ENCODE peak calls at places on chromosome 4, in six cellular contexts. One of them, this sample, is unnamed.

GRCh38 chr4:76342803-76343202 is 36.3 kb downstream of the STBD1 start:
- DNase-seq in AG10803: no peak
- DNase-seq in K562: no peak
- DNase-seq in HFF-Myc: no peak
- DNase-seq in bronchial epithelial cell: no peak
- DNase-seq in choroid plexus epithelial cell: no peak
- DNase-seq in this sample: no peak

GRCh38 chr4:17680985-17681920 is 66.8 kb downstream of the MED28 start:
- DNase-seq in AG10803: no peak
- DNase-seq in K562: no peak
- DNase-seq in HFF-Myc: no peak
- DNase-seq in bronchial epithelial cell: no peak
- DNase-seq in choroid plexus epithelial cell: no peak
- DNase-seq in this sample: no peak

GRCh38 chr4:171718069-171718468 is 95.1 kb upstream of the GALNTL6 start:
- DNase-seq in AG10803: no peak
- DNase-seq in K562: no peak
- DNase-seq in HFF-Myc: no peak
- DNase-seq in bronchial epithelial cell: no peak
- DNase-seq in choroid plexus epithelial cell: no peak
- DNase-seq in this sample: no peak

GRCh38 chr4:532588-533317 is 33.7 kb downstream of the PIGG start:
- DNase-seq in AG10803: no peak
- DNase-seq in K562: peak
- DNase-seq in HFF-Myc: no peak
- DNase-seq in bronchial epithelial cell: no peak
- DNase-seq in choroid plexus epithelial cell: no peak
- DNase-seq in this sample: no peak

GRCh38 chr4:7777017-7777710 is 162.5 kb downstream of the AFAP1 start:
- DNase-seq in AG10803: no peak
- DNase-seq in K562: no peak
- DNase-seq in HFF-Myc: no peak
- DNase-seq in bronchial epithelial cell: no peak
- DNase-seq in choroid plexus epithelial cell: no peak
- DNase-seq in this sample: no peak

GRCh38 chr4:22554670-22555069 is 38.8 kb upstream of the ADGRA3 start:
- DNase-seq in AG10803: no peak
- DNase-seq in K562: no peak
- DNase-seq in HFF-Myc: no peak
- DNase-seq in bronchial epithelial cell: no peak
- DNase-seq in choroid plexus epithelial cell: no peak
- DNase-seq in this sample: no peak

GRCh38 chr4:6900181-6900812 is 9.3 kb upstream of the TBC1D14 start:
- DNase-seq in AG10803: no peak
- DNase-seq in K562: no peak
- DNase-seq in HFF-Myc: no peak
- DNase-seq in bronchial epithelial cell: no peak
- DNase-seq in choroid plexus epithelial cell: no peak
- DNase-seq in this sample: no peak

GRCh38 chr4:85860066-85860465 is 385.1 kb downstream of the ARHGAP24 start:
- DNase-seq in AG10803: peak
- DNase-seq in K562: no peak
- DNase-seq in HFF-Myc: no peak
- DNase-seq in bronchial epithelial cell: peak
- DNase-seq in choroid plexus epithelial cell: peak
- DNase-seq in this sample: no peak

GRCh38 chr4:121226362-121226761 is 62.2 kb upstream of the TNIP3 start:
- DNase-seq in AG10803: no peak
- DNase-seq in K562: no peak
- DNase-seq in HFF-Myc: no peak
- DNase-seq in bronchial epithelial cell: peak
- DNase-seq in choroid plexus epithelial cell: peak
- DNase-seq in this sample: no peak

GRCh38 chr4:109169160-109169559 is 133.3 kb downstream of the COL25A1 start:
- DNase-seq in AG10803: no peak
- DNase-seq in K562: no peak
- DNase-seq in HFF-Myc: no peak
- DNase-seq in bronchial epithelial cell: peak
- DNase-seq in choroid plexus epithelial cell: peak
- DNase-seq in this sample: no peak
- TF ChIP-seq CTCF in AG10803: no peak
- TF ChIP-seq CTCF in K562: no peak
- TF ChIP-seq CTCF in HFF-Myc: no peak
- TF ChIP-seq CTCF in bronchial epithelial cell: no peak
- TF ChIP-seq CTCF in choroid plexus epithelial cell: no peak
- TF ChIP-seq CTCF in this sample: no peak

GRCh38 chr4:155796031-155796430 is 37.2 kb downstream of the GUCY1B1 start:
- DNase-seq in AG10803: peak
- DNase-seq in K562: no peak
- DNase-seq in HFF-Myc: no peak
- DNase-seq in bronchial epithelial cell: peak
- DNase-seq in choroid plexus epithelial cell: peak
- DNase-seq in this sample: no peak
- TF ChIP-seq CTCF in AG10803: peak
- TF ChIP-seq CTCF in K562: no peak
- TF ChIP-seq CTCF in HFF-Myc: peak
- TF ChIP-seq CTCF in bronchial epithelial cell: peak
- TF ChIP-seq CTCF in choroid plexus epithelial cell: peak
- TF ChIP-seq CTCF in this sample: peak

GRCh38 chr4:155972098-155972497 is 18.4 kb upstream of the CTSO start:
- DNase-seq in AG10803: peak
- DNase-seq in K562: no peak
- DNase-seq in HFF-Myc: no peak
- DNase-seq in bronchial epithelial cell: peak
- DNase-seq in choroid plexus epithelial cell: peak
- DNase-seq in this sample: no peak
- TF ChIP-seq CTCF in AG10803: peak
- TF ChIP-seq CTCF in K562: no peak
- TF ChIP-seq CTCF in HFF-Myc: peak
- TF ChIP-seq CTCF in bronchial epithelial cell: peak
- TF ChIP-seq CTCF in choroid plexus epithelial cell: peak
- TF ChIP-seq CTCF in this sample: no peak

GRCh38 chr4:80197601-80198444 is 520 bp downstream of the PRDM8 start:
- DNase-seq in AG10803: no peak
- DNase-seq in K562: no peak
- DNase-seq in HFF-Myc: no peak
- DNase-seq in bronchial epithelial cell: no peak
- DNase-seq in choroid plexus epithelial cell: no peak
- DNase-seq in this sample: peak
- TF ChIP-seq CTCF in AG10803: no peak
- TF ChIP-seq CTCF in K562: no peak
- TF ChIP-seq CTCF in HFF-Myc: no peak
- TF ChIP-seq CTCF in bronchial epithelial cell: no peak
- TF ChIP-seq CTCF in choroid plexus epithelial cell: no peak
- TF ChIP-seq CTCF in this sample: no peak

DNA sequence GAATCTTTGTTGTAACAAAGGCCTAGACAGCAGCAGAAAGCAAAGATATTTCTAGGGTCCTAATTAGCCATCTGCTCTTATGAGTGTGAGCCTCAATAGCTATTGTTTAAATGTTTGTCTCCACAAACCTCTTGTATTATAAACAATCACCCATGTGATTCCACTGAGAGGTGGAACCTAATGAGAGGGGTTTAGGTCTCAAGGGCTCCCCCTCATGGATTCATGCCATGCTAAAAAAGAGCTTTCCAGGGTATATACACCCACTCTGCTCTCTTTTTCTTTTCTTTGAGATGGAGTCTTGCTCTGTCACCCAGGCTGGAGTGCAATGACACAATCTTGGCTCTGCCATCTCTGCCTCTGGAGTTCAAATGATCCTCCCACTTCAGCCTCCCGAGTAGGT is 42.1 kb downstream of the TRIM61 start:
- DNase-seq in AG10803: no peak
- DNase-seq in K562: no peak
- DNase-seq in HFF-Myc: no peak
- DNase-seq in bronchial epithelial cell: no peak
- DNase-seq in choroid plexus epithelial cell: peak
- DNase-seq in this sample: peak
- TF ChIP-seq CTCF in AG10803: no peak
- TF ChIP-seq CTCF in K562: no peak
- TF ChIP-seq CTCF in HFF-Myc: no peak
- TF ChIP-seq CTCF in bronchial epithelial cell: no peak
- TF ChIP-seq CTCF in choroid plexus epithelial cell: peak
- TF ChIP-seq CTCF in this sample: no peak

GRCh38 chr4:89253935-89254334 is 53.7 kb downstream of the GPRIN3 start:
- DNase-seq in AG10803: no peak
- DNase-seq in K562: no peak
- DNase-seq in HFF-Myc: no peak
- DNase-seq in bronchial epithelial cell: no peak
- DNase-seq in choroid plexus epithelial cell: no peak
- DNase-seq in this sample: no peak

GRCh38 chr4:89258506-89258905 is 49.1 kb downstream of the GPRIN3 start:
- DNase-seq in AG10803: no peak
- DNase-seq in K562: no peak
- DNase-seq in HFF-Myc: no peak
- DNase-seq in bronchial epithelial cell: no peak
- DNase-seq in choroid plexus epithelial cell: no peak
- DNase-seq in this sample: no peak

GRCh38 chr4:89254847-89255246 is 52.8 kb downstream of the GPRIN3 start:
- DNase-seq in AG10803: peak
- DNase-seq in K562: peak
- DNase-seq in HFF-Myc: peak
- DNase-seq in bronchial epithelial cell: peak
- DNase-seq in choroid plexus epithelial cell: peak
- DNase-seq in this sample: peak

GRCh38 chr4:89257376-89257775 is 50.2 kb downstream of the GPRIN3 start:
- DNase-seq in AG10803: no peak
- DNase-seq in K562: no peak
- DNase-seq in HFF-Myc: no peak
- DNase-seq in bronchial epithelial cell: no peak
- DNase-seq in choroid plexus epithelial cell: no peak
- DNase-seq in this sample: no peak

DNA sequence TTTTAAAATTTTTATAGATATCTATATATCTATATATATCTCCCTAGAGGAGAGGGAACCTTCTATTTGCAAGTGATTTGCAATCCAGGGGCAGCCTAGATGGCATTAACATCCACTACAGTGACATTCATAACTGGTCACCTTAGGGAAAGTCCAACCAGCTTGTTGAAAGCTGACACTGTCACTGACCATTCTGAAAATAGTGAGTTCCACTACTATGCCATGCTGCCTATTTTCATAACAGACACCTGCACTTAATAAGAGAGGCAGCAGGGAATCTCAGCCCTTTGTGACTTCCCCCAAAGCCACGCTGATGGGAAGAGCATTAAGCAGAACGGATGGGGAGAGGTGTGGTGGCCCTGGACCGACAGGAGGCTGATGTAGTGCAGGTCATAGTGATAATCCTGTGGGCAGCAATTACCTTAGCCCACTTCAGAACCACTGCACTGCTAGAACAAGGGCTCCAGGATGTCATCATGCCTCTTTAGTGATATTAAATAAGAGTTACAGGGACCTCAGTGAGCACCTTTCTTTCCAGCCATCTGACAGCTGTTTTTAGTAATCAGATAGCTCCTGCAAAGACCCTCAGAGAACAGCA is 51.3 kb downstream of the GPRIN3 start:
- DNase-seq in AG10803: no peak
- DNase-seq in K562: no peak
- DNase-seq in HFF-Myc: no peak
- DNase-seq in bronchial epithelial cell: no peak
- DNase-seq in choroid plexus epithelial cell: no peak
- DNase-seq in this sample: no peak
- TF ChIP-seq CTCF in AG10803: no peak
- TF ChIP-seq CTCF in K562: no peak
- TF ChIP-seq CTCF in HFF-Myc: no peak
- TF ChIP-seq CTCF in bronchial epithelial cell: no peak
- TF ChIP-seq CTCF in choroid plexus epithelial cell: no peak
- TF ChIP-seq CTCF in this sample: no peak

GRCh38 chr4:177391287-177391686 is 51.0 kb downstream of the AGA start:
- DNase-seq in AG10803: no peak
- DNase-seq in K562: no peak
- DNase-seq in HFF-Myc: no peak
- DNase-seq in bronchial epithelial cell: no peak
- DNase-seq in choroid plexus epithelial cell: no peak
- DNase-seq in this sample: no peak
- TF ChIP-seq CTCF in AG10803: no peak
- TF ChIP-seq CTCF in K562: no peak
- TF ChIP-seq CTCF in HFF-Myc: no peak
- TF ChIP-seq CTCF in bronchial epithelial cell: no peak
- TF ChIP-seq CTCF in choroid plexus epithelial cell: no peak
- TF ChIP-seq CTCF in this sample: no peak

This sample was measured in endothelial cell.